ENCODE peak calls at places on chromosomes 5 and 9, in four cellular contexts. P is ELR, K is NCI-H1417 treated with DMSO at 0.1 percent for 48 hours, T is SW 1271. B is an unnamed sample.

GRCh38 chr5:10244357-10244944 is 5.2 kb downstream of the ATPSCKMT start:
- DNase-seq in P (no peak), K (no peak), T (no peak), B (no peak)

GRCh38 chr5:34583167-34583566 is 73.0 kb upstream of the RAI14 start:
- DNase-seq in P (no peak), K (no peak), T (no peak), B (no peak)

GRCh38 chr5:25006734-25007133 is 362.0 kb upstream of the CDH10 start:
- DNase-seq in P (peak), K (peak), T (no peak), B (no peak)

GRCh38 chr9:27856748-27857147 is 283.5 kb upstream of the C9orf72 start:
- DNase-seq in P (no peak), K (no peak), T (no peak), B (no peak)

GRCh38 chr9:134590240-134591081 is 51.1 kb upstream of the COL5A1 start:
- DNase-seq in P (no peak), K (no peak), T (no peak), B (no peak)

GRCh38 chr9:116285320-116285719 is 131.7 kb downstream of the PAPPA start:
- DNase-seq in P (peak), K (no peak), T (no peak), B (no peak)

GRCh38 chr5:74285876-74286275 is 354.7 kb downstream of the ENC1 start:
- DNase-seq in P (no peak), K (no peak), T (no peak), B (no peak)

GRCh38 chr5:169044982-169045381 is 256.0 kb downstream of the SLIT3 start:
- DNase-seq in P (no peak), K (no peak), T (no peak), B (no peak)

GRCh38 chr5:14297697-14298096 is 154.6 kb downstream of the TRIO start:
- DNase-seq in P (no peak), K (no peak), T (no peak), B (no peak)

GRCh38 chr9:5509573-5509972 is 758 bp upstream of the PDCD1LG2 start:
- DNase-seq in P (peak), K (no peak), T (peak), B (peak)

GRCh38 chr9:91037511-91038482 is 236.2 kb downstream of the SYK start:
- DNase-seq in P (peak), K (no peak), T (no peak), B (peak)

GRCh38 chr5:68646142-68646541 is 430.6 kb downstream of the PIK3R1 start:
- DNase-seq in P (no peak), K (no peak), T (no peak), B (no peak)

GRCh38 chr5:159936686-159937329 is 20.5 kb downstream of the ADRA1B start:
- DNase-seq in P (no peak), K (no peak), T (no peak), B (no peak)

GRCh38 chr9:114465417-114465816 is 39.9 kb downstream of the WHRN start:
- DNase-seq in P (no peak), K (no peak), T (no peak), B (no peak)

GRCh38 chr9:24479696-24480095 is 66.0 kb downstream of the IZUMO3 start:
- DNase-seq in P (no peak), K (no peak), T (no peak), B (no peak)

GRCh38 chr9:108382267-108382666 is 473.5 kb downstream of the ACTL7B start:
- DNase-seq in P (no peak), K (no peak), T (no peak), B (no peak)

GRCh38 chr9:36939655-36940578 is 94.2 kb downstream of the PAX5 start:
- DNase-seq in P (no peak), K (no peak), T (no peak), B (no peak)

GRCh38 chr5:69083412-69083811 is 10.4 kb upstream of the SLC30A5 start:
- DNase-seq in P (peak), K (no peak), T (peak), B (no peak)

GRCh38 chr5:38871790-38872551 is 26.2 kb downstream of the OSMR start:
- DNase-seq in P (peak), K (no peak), T (peak), B (peak)

GRCh38 chr5:150734579-150735384 is 24.0 kb downstream of the DCTN4 start:
- DNase-seq in P (no peak), K (no peak), T (no peak), B (no peak)

GRCh38 chr9:98860871-98861293 is 53.4 kb downstream of the GALNT12 start:
- DNase-seq in P (peak), K (no peak), T (peak), B (peak)

GRCh38 chr5:8600843-8601242 is 731.9 kb downstream of the MTRR start:
- DNase-seq in P (no peak), K (no peak), T (no peak), B (no peak)

GRCh38 chr5:14405267-14405666 is 176.3 kb upstream of the OTULINL start:
- DNase-seq in P (peak), K (no peak), T (no peak), B (no peak)

GRCh38 chr5:150303070-150303595 is 428 bp upstream of the ARSI start:
- DNase-seq in P (no peak), K (no peak), T (no peak), B (no peak)

GRCh38 chr9:2085719-2086515 is 70.8 kb downstream of the SMARCA2 start:
- DNase-seq in P (no peak), K (no peak), T (no peak), B (no peak)

GRCh38 chr5:9207820-9208418 is 338.0 kb downstream of the SEMA5A start:
- DNase-seq in P (peak), K (peak), T (no peak), B (peak)

GRCh38 chr9:99796231-99796630 is 25.5 kb upstream of the NR4A3 start:
- DNase-seq in P (no peak), K (no peak), T (no peak), B (no peak)

GRCh38 chr9:110606179-110606578 is 26.6 kb upstream of the SVEP1 start:
- DNase-seq in P (peak), K (no peak), T (peak), B (no peak)

GRCh38 chr9:121851641-121852091 is 200.2 kb downstream of the DAB2IP start:
- DNase-seq in P (no peak), K (no peak), T (no peak), B (no peak)

B was measured in osteoblast.